ENCODE peak calls at places on chromosomes 7 and 10, in four cellular contexts. P is HCT116, I is SK-N-SH, B is HepG2. S is an unnamed sample.

GRCh38 chr7:10122573-10123100 is 851.0 kb upstream of the PHF14 start:
- DNase-seq in P (no peak), I (peak; percentile 68), B (no peak), S (peak; percentile 34)

GRCh38 chr7:19665399-19666008 is 43.3 kb downstream of the POLR1F start:
- DNase-seq in P (peak; percentile 12), B (peak; percentile 7), I (peak; percentile 39), S (peak; percentile 58)

GRCh38 chr10:49220031-49220430 is 31.8 kb upstream of the TMEM273 start:
- DNase-seq in I (no peak), P (no peak), B (no peak), S (no peak)

GRCh38 chr10:113739031-113739430 is 12.5 kb upstream of the PLEKHS1 start:
- DNase-seq in P (no peak), B (no peak), I (no peak), S (no peak)

GRCh38 chr10:132845780-132846595 is 60.0 kb upstream of the NKX6-2 start:
- DNase-seq in I (peak; percentile 37), P (no peak), B (no peak), S (no peak)

GRCh38 chr10:67767245-67767644 is 70.7 kb downstream of the DNAJC12 start:
- DNase-seq in P (no peak), I (no peak), B (no peak), S (no peak)

GRCh38 chr7:117322741-117323584 is at the start of gene WNT2:
- DNase-seq in B (no peak), P (no peak), I (peak; percentile 39), S (no peak)

GRCh38 chr10:127922675-127923366 is 15.9 kb downstream of the PTPRE start:
- DNase-seq in I (peak; percentile 54), P (peak; percentile 83), B (peak; percentile 9), S (no peak)

GRCh38 chr10:122648599-122649428 is 50.8 kb downstream of the C10orf120 start:
- DNase-seq in I (peak; percentile 70), B (peak; percentile 49), P (peak; percentile 49), S (peak; percentile 70)

GRCh38 chr7:25288536-25289283 is 60.4 kb upstream of the NPVF start:
- DNase-seq in I (no peak), B (no peak), P (no peak), S (no peak)

GRCh38 chr7:14851610-14852009 is 50.9 kb downstream of the DGKB start:
- DNase-seq in I (no peak), P (no peak), B (no peak), S (no peak)

GRCh38 chr10:47287365-47287802 is 12.6 kb upstream of the GDF10 start:
- DNase-seq in P (no peak), B (no peak), I (peak; percentile 50), S (no peak)

GRCh38 chr10:132336064-132336746 is 4.2 kb downstream of the LRRC27 start:
- DNase-seq in P (no peak), I (no peak), B (peak; percentile 39), S (no peak)

GRCh38 chr10:77890097-77890496 is 36.5 kb downstream of the DLG5 start:
- DNase-seq in I (no peak), P (peak; percentile 43), B (no peak), S (peak; percentile 92)

GRCh38 chr10:33661580-33662269 is 327.3 kb upstream of the NRP1 start:
- DNase-seq in I (peak; percentile 14), P (no peak), B (peak; percentile 41), S (peak; percentile 6)

GRCh38 chr7:40716052-40716451 is 581.2 kb downstream of the SUGCT start:
- DNase-seq in I (no peak), B (no peak), P (no peak), S (no peak)

GRCh38 chr7:151821806-151822540 is 54.9 kb downstream of the PRKAG2 start:
- DNase-seq in B (no peak), I (no peak), P (no peak), S (no peak)

GRCh38 chr10:100607439-100607838 is 71.7 kb downstream of the HIF1AN start:
- DNase-seq in B (no peak), P (no peak), I (no peak), S (no peak)

GRCh38 chr7:134892002-134892693 is 94.2 kb upstream of the AGBL3 start:
- DNase-seq in B (peak; percentile 81), I (peak; percentile 24), P (no peak), S (no peak)

GRCh38 chr10:80855348-80855971 is 317.8 kb downstream of the SH2D4B start:
- DNase-seq in P (no peak), B (peak; percentile 2), I (peak; percentile 50), S (peak; percentile 74)

GRCh38 chr10:78566216-78567135 is 502.3 kb upstream of the ZMIZ1 start:
- DNase-seq in I (peak; percentile 36), P (no peak), B (no peak), S (no peak)

GRCh38 chr7:47045169-47045568 is 536.7 kb downstream of the TNS3 start:
- DNase-seq in B (no peak), P (no peak), I (no peak), S (peak; percentile 13)

GRCh38 chr7:48097511-48098231 is 8.6 kb downstream of the UPP1 start:
- DNase-seq in B (no peak), P (no peak), I (no peak), S (no peak)

GRCh38 chr10:46024948-46025347 is 5.5 kb downstream of the NCOA4 start:
- DNase-seq in I (no peak), P (no peak), B (no peak), S (no peak)

GRCh38 chr7:1254281-1255082 is 21.8 kb downstream of the UNCX start:
- DNase-seq in I (no peak), P (no peak), B (no peak), S (no peak)

GRCh38 chr10:565146-565545 is 124.3 kb downstream of the DIP2C start:
- DNase-seq in I (no peak), P (no peak), B (no peak), S (no peak)

GRCh38 chr10:3192856-3193635 is 20.5 kb upstream of the PITRM1 start:
- DNase-seq in I (peak; percentile 70), P (peak; percentile 34), B (peak; percentile 29), S (peak; percentile 78)

GRCh38 chr10:70090951-70091350 is 38.3 kb downstream of the MACROH2A2 start:
- DNase-seq in B (peak; percentile 96), P (no peak), I (no peak), S (no peak)

GRCh38 chr7:30445770-30446169 is 32.8 kb downstream of the NOD1 start:
- DNase-seq in P (no peak), I (no peak), B (peak; percentile 74), S (no peak)

GRCh38 chr10:24744966-24745365 is 21.3 kb upstream of the ARHGAP21 start:
- DNase-seq in P (no peak), I (no peak), B (no peak), S (no peak)

GRCh38 chr10:28479366-28479765 is 53.6 kb upstream of the WAC start:
- DNase-seq in P (no peak), B (no peak), I (peak; percentile 69), S (no peak)

GRCh38 chr10:131205556-131205955 is 106.0 kb downstream of the TCERG1L start:
- DNase-seq in I (no peak), B (no peak), P (no peak), S (no peak)

GRCh38 chr7:2967705-2968104 is 76.0 kb downstream of the CARD11 start:
- DNase-seq in I (no peak), B (no peak), P (no peak), S (no peak)

GRCh38 chr7:154892459-154892858 is 110.5 kb downstream of the PAXIP1 start:
- DNase-seq in I (no peak), P (no peak), B (no peak), S (no peak)

GRCh38 chr7:80078159-80078731 is 56.4 kb upstream of the GNAI1 start:
- DNase-seq in B (no peak), P (no peak), I (no peak), S (no peak)
- TF ChIP-seq JUND in B (no peak), P (no peak), I (no peak), S (no peak)

GRCh38 chr7:132609222-132609621 is 33.0 kb upstream of the PLXNA4 start:
- DNase-seq in P (no peak), I (no peak), B (no peak), S (no peak)
- TF ChIP-seq JUND in P (no peak), I (no peak), B (no peak), S (no peak)

DNA sequence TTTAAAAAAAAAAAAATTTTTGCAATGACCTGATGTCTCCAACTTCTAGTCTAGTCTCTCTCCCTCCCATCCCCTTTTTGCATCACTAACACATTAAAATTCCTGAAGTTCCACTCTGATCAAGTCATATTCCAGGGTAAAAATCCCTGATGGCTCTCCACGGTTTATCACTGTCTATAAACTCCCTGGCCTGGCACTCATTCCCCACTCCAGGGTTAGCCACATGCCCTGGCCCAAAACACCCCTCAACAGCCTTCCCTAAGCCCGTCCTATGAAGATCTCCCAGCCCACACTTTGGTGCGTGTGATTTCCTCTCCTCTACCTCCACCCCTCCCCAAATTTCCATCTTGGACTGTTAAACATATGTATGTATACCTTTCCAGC is 125.4 kb downstream of the JAZF1 start:
- DNase-seq in B (no peak), I (no peak), P (no peak), S (no peak)
- TF ChIP-seq JUND in B (no peak), I (peak; percentile 63), P (no peak), S (no peak)

GRCh38 chr7:93046641-93047040 is 71.1 kb downstream of the SAMD9 start:
- DNase-seq in B (peak; percentile 71), P (no peak), I (no peak), S (peak; percentile 52)

GRCh38 chr7:93047514-93048099 is 70.2 kb downstream of the SAMD9 start:
- DNase-seq in I (no peak), P (no peak), B (no peak), S (no peak)

GRCh38 chr7:93044147-93044810 is 73.5 kb downstream of the SAMD9 start:
- DNase-seq in B (no peak), P (no peak), I (no peak), S (no peak)

GRCh38 chr7:93040355-93040754 is 77.4 kb downstream of the SAMD9 start:
- DNase-seq in I (no peak), B (no peak), P (no peak), S (no peak)

DNA sequence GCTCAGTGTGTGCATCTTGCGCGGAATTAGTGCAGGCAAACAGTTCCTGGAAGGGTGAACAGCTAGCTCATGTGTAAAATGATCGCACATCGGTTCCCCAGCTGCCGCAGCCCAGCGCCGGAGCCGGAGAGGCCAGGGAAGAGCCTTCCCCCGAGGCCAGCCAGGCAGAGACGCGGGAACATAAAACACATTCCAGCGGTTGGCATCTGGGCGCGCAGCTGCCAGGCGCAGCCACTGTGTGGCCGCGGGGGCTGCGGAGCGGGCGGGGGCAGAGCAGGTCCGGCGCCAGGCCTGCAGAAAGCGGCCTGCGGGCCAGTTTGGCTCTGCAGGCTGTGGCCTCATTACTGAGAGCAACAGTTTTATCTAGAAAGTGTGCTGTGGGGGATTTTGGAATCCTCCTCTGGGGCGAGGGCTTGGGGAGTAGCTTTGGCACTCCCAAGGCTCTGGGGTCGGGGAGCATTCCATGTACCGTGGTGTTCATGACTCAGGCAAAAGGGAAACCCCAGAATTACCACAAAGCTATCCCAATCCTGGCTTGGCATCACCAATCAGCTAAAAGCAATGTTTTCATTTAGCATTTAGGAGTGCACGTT is 74.3 kb downstream of the SAMD9 start:
- DNase-seq in B (no peak), P (peak; percentile 32), I (peak; percentile 80), S (no peak)
- TF ChIP-seq JUND in B (no peak), P (no peak), I (no peak), S (no peak)